ENCODE peak calls at places on chromosomes 4 and X, in nine cellular contexts. Q, S, Y, Z, H, D, C, U and I are unnamed samples.

GRCh38 chr4:2489841-2490552 is 21.1 kb downstream of the RNF4 start:
- DNase-seq in C (no peak), H (no peak), Q (no peak), D (no peak), Z (no peak), U (no peak), Y (no peak), S (no peak), I (no peak)

GRCh38 chr4:53783208-53783859 is 192.0 kb upstream of the LNX1 start:
- DNase-seq in Z (no peak), S (no peak), D (no peak), Y (no peak), C (no peak), U (no peak), Q (no peak), H (no peak), I (no peak)

GRCh38 chrX:15269618-15270521 is at the start of gene ASB9:
- DNase-seq in S (peak; percentile 91), D (no peak), U (no peak), Z (peak; percentile 33), H (no peak), C (no peak), Y (peak; percentile 90), Q (peak; percentile 71), I (peak; percentile 72)

GRCh38 chrX:87518504-87518903 is 902 bp downstream of the KLHL4 start:
- DNase-seq in Q (no peak), S (no peak), H (no peak), C (no peak), Z (no peak), D (no peak), Y (peak; percentile 4), U (no peak), I (no peak)

GRCh38 chr4:87033902-87034301 is 99.1 kb downstream of the AFF1 start:
- DNase-seq in Z (no peak), C (no peak), S (no peak), Q (no peak), D (no peak), H (no peak), Y (no peak), U (no peak), I (no peak)

GRCh38 chr4:10082459-10083272 is 33.9 kb downstream of the WDR1 start:
- DNase-seq in U (no peak), Y (no peak), Q (peak; percentile 21), C (no peak), D (no peak), H (no peak), S (no peak), Z (peak; percentile 23), I (no peak)

GRCh38 chrX:440636-441035 is 53.9 kb upstream of the PPP2R3B start:
- DNase-seq in D (no peak), Y (no peak), H (no peak), C (no peak), U (no peak), S (no peak), Z (peak; percentile 10), Q (no peak), I (no peak)

GRCh38 chr4:67928547-67928946 is 34.7 kb downstream of the TMPRSS11A start:
- DNase-seq in D (no peak), H (peak; percentile 7), Y (no peak), C (no peak), U (no peak), S (no peak), Z (no peak), Q (no peak), I (no peak)

GRCh38 chr4:1250921-1251772 is 2.2 kb upstream of the CTBP1 start:
- DNase-seq in D (no peak), C (no peak), S (no peak), Y (no peak), Z (no peak), Q (no peak), H (no peak), U (no peak), I (no peak)

GRCh38 chr4:88738146-88738545 is 40.5 kb upstream of the NAP1L5 start:
- DNase-seq in C (peak; percentile 46), U (no peak), H (no peak), S (no peak), D (no peak), Q (no peak), Z (no peak), Y (no peak), I (no peak)

GRCh38 chrX:16160729-16161128 is 6.6 kb upstream of the MAGEB17 start:
- DNase-seq in H (no peak), Q (no peak), Y (peak; percentile 98), Z (no peak), S (no peak), D (no peak), C (no peak), U (no peak), I (peak; percentile 79)

GRCh38 chr4:108303488-108304177 is 134.9 kb upstream of the LEF1 start:
- DNase-seq in D (no peak), Y (peak; percentile 10), U (no peak), C (no peak), Z (no peak), Q (no peak), H (no peak), S (no peak), I (no peak)

GRCh38 chr4:2741626-2742025 is 14.5 kb downstream of the TNIP2 start:
- DNase-seq in D (no peak), Z (no peak), U (no peak), C (no peak), S (no peak), Y (peak; percentile 73), Q (no peak), H (no peak), I (no peak)

GRCh38 chrX:57951666-57952319 is 41.5 kb upstream of the ZXDA start:
- DNase-seq in Y (no peak), H (peak; percentile 7), U (no peak), Z (no peak), Q (no peak), D (no peak), S (no peak), C (no peak), I (no peak)

GRCh38 chrX:139750390-139750789 is 42.4 kb upstream of the MCF2 start:
- DNase-seq in D (no peak), Z (no peak), Y (no peak), U (no peak), S (no peak), C (no peak), Q (no peak), H (no peak), I (no peak)